ENCODE peak calls at places on chromosomes 16 and 17, in four cellular contexts. Y, S, E and P are unnamed samples.

GRCh38 chr17:76946111-76946771 is 78.0 kb downstream of the MGAT5B start:
- DNase-seq in Y (no peak), S (no peak), E (no peak), P (no peak)

GRCh38 chr17:52158450-52159042 is at the start of gene CA10:
- DNase-seq in Y (no peak), S (no peak), E (no peak), P (peak; percentile 40)

GRCh38 chr16:30893082-30893743 is 664 bp downstream of the BCL7C start:
- DNase-seq in Y (peak; percentile 36), S (peak; percentile 9), E (no peak), P (no peak)

GRCh38 chr16:50246299-50247122 is 19.8 kb upstream of the ADCY7 start:
- DNase-seq in Y (peak; percentile 29), S (peak; percentile 43), E (no peak), P (no peak)

GRCh38 chr16:3964686-3965290 is 84.3 kb upstream of the CREBBP start:
- DNase-seq in Y (no peak), S (no peak), E (no peak), P (no peak)

GRCh38 chr17:50258647-50259483 is 15.4 kb upstream of the TMEM92 start:
- DNase-seq in Y (no peak), S (peak; percentile 92), E (peak; percentile 29), P (no peak)

GRCh38 chr17:41363881-41364280 is 5.7 kb downstream of the KRT33B start:
- DNase-seq in Y (no peak), S (no peak), E (no peak), P (no peak)

GRCh38 chr16:4624827-4625616 is 396 bp downstream of the MGRN1 start:
- DNase-seq in Y (peak; percentile 71), S (peak; percentile 90), E (peak; percentile 64), P (peak; percentile 64)

GRCh38 chr17:8266648-8267479 is 17.8 kb downstream of the PFAS start:
- DNase-seq in Y (no peak), S (no peak), E (no peak), P (no peak)

GRCh38 chr16:53829186-53829747 is 125.3 kb downstream of the FTO start:
- DNase-seq in Y (no peak), S (peak; percentile 65), E (no peak), P (no peak)

GRCh38 chr17:29663155-29663554 is 40.4 kb upstream of the CORO6 start:
- DNase-seq in Y (no peak), S (peak; percentile 59), E (no peak), P (no peak)

GRCh38 chr16:54228325-54228724 is 58.3 kb downstream of the IRX3 start:
- DNase-seq in Y (no peak), S (no peak), E (no peak), P (no peak)

GRCh38 chr17:34195987-34196386 is 59.1 kb upstream of the CCL2 start:
- DNase-seq in Y (no peak), S (no peak), E (no peak), P (no peak)

GRCh38 chr17:79707931-79708891 is 22.5 kb upstream of the ENPP7 start:
- DNase-seq in Y (peak; percentile 49), S (peak; percentile 53), E (no peak), P (peak; percentile 54)

GRCh38 chr17:606501-607243 is 108.0 kb downstream of the VPS53 start:
- DNase-seq in Y (no peak), S (peak; percentile 21), E (no peak), P (no peak)

GRCh38 chr16:86549076-86549892 is 5.8 kb downstream of the MTHFSD start:
- DNase-seq in Y (no peak), S (no peak), E (no peak), P (no peak)

GRCh38 chr16:85077576-85078125 is 34.6 kb downstream of the CIBAR2 start:
- DNase-seq in Y (no peak), S (no peak), E (no peak), P (no peak)

GRCh38 chr16:60206511-60206910 is 1472.4 kb upstream of the GOT2 start:
- DNase-seq in Y (no peak), S (no peak), E (no peak), P (no peak)

GRCh38 chr17:7240375-7240774 is 1.1 kb upstream of the PHF23 start:
- DNase-seq in Y (no peak), S (no peak), E (no peak), P (no peak)

GRCh38 chr16:2152695-2153506 is 2.7 kb upstream of the TRAF7 start:
- DNase-seq in Y (peak; percentile 58), S (peak; percentile 23), E (no peak), P (no peak)

GRCh38 chr16:30949655-30950515 is 1.0 kb downstream of the ORAI3 start:
- DNase-seq in Y (peak; percentile 90), S (peak; percentile 90), E (peak; percentile 93), P (no peak)

GRCh38 chr17:80259642-80260535 is 763 bp upstream of the RNF213 start:
- DNase-seq in Y (peak; percentile 62), S (peak; percentile 85), E (peak; percentile 37), P (no peak)

GRCh38 chr17:48612456-48612853 is 1.6 kb upstream of the HOXB7 start:
- DNase-seq in Y (no peak), S (peak; percentile 36), E (no peak), P (no peak)

GRCh38 chr16:46658925-46659324 is 30.1 kb downstream of the VPS35 start:
- DNase-seq in Y (no peak), S (no peak), E (peak; percentile 31), P (no peak)

GRCh38 chr17:58250344-58251011 is 12.1 kb downstream of the LPO start:
- DNase-seq in Y (no peak), S (no peak), E (no peak), P (no peak)

GRCh38 chr16:69567031-69567680 is 1.4 kb downstream of the NFAT5 start:
- DNase-seq in Y (no peak), S (peak; percentile 58), E (no peak), P (no peak)
- H3K4me3 ChIP-seq in Y (peak overlapping the region; percentile 60), S (peak overlapping the region; percentile 95), E (peak overlapping the region; percentile 89), P (peak overlapping the region; percentile 94)

GRCh38 chr16:57009641-57010170 is 20.3 kb downstream of the NLRC5 start:
- DNase-seq in Y (no peak), S (no peak), E (no peak), P (no peak)
- H3K4me3 ChIP-seq in Y (no peak overlapping the region), S (no peak overlapping the region), E (no peak overlapping the region), P (no peak overlapping the region)

GRCh38 chr17:74748279-74748528 is 224 bp upstream of the NHERF1 start:
- DNase-seq in Y (no peak), S (no peak), E (no peak), P (no peak)
- H3K4me3 ChIP-seq in Y (peak overlapping the region; percentile 85), S (peak overlapping the region; percentile 76), E (no peak overlapping the region), P (peak overlapping the region; percentile 91)

GRCh38 chr17:83190601-83191387 is 111.4 kb downstream of the METRNL start:
- DNase-seq in Y (peak; percentile 15), S (no peak), E (no peak), P (no peak)
- H3K4me3 ChIP-seq in Y (no peak overlapping the region), S (no peak overlapping the region), E (no peak overlapping the region), P (no peak overlapping the region)

GRCh38 chr17:81391268-81391963 is 3.8 kb upstream of the BAHCC1 start:
- DNase-seq in Y (no peak), S (no peak), E (no peak), P (no peak)

GRCh38 chr17:81388612-81389367 is 6.5 kb upstream of the BAHCC1 start:
- DNase-seq in Y (no peak), S (no peak), E (no peak), P (peak; percentile 80)

GRCh38 chr17:81390436-81391214 is 4.6 kb upstream of the BAHCC1 start:
- DNase-seq in Y (no peak), S (no peak), E (no peak), P (no peak)

GRCh38 chr17:81389585-81389984 is 5.7 kb upstream of the BAHCC1 start:
- DNase-seq in Y (no peak), S (no peak), E (no peak), P (no peak)

DNA sequence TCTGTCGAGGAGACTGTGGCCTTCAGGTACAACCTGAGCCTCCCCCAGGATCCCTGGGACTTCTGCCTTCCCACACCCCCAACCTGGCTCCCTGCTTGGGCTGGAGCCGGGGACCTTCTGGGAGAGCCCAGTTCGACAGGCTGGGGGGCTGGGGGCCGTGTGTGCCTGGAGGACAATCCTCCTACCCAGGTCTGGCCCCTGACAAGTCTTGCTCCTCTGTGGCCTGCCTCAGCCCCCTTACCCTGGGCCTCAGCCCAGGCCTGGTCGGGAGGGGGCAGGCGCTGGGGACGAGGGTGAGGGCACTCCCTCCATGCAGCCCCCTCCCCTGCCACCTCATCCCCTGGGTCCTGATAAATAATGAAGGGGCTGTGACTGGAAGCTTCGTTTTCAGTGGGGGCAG is 5.2 kb upstream of the BAHCC1 start:
- DNase-seq in Y (no peak), S (no peak), E (no peak), P (no peak)
- H3K4me3 ChIP-seq in Y (no peak overlapping the region), S (no peak overlapping the region), E (no peak overlapping the region), P (no peak overlapping the region)

GRCh38 chr17:14169901-14170300 is 66.8 kb downstream of the CDRT15 start:
- DNase-seq in Y (no peak), S (no peak), E (no peak), P (no peak)
- H3K4me3 ChIP-seq in Y (no peak overlapping the region), S (no peak overlapping the region), E (no peak overlapping the region), P (no peak overlapping the region)

GRCh38 chr16:24612656-24613055 is 73.3 kb downstream of the RBBP6 start:
- DNase-seq in Y (no peak), S (no peak), E (no peak), P (no peak)

GRCh38 chr16:24609740-24610420 is 70.5 kb downstream of the RBBP6 start:
- DNase-seq in Y (peak; percentile 36), S (peak; percentile 81), E (peak; percentile 22), P (peak; percentile 71)

GRCh38 chr16:24610421-24610765 is 71.0 kb downstream of the RBBP6 start:
- DNase-seq in Y (no peak), S (peak; percentile 72), E (no peak), P (peak; percentile 61)

GRCh38 chr16:24609417-24609739 is 70.0 kb downstream of the RBBP6 start:
- DNase-seq in Y (no peak), S (no peak), E (no peak), P (no peak)

DNA sequence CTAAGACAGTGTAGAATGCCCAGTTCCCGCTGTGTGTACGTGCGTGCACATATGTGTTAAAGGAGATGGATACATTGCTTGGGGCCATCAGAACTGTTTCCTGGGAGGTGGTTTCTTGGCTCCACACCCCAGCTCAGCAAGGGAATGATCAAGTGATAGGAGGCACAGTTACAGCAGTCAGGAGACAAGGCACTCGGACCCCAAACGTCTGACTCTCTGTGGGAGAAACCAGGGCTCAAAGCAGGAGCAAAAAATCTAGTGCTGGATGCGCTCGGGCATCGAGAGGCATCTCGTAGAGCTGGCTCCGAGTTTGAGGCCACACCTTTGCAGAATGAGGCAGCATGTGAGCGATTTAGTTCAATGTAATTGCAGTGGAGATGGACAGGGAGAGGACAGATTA is 71.9 kb downstream of the RBBP6 start:
- DNase-seq in Y (no peak), S (no peak), E (no peak), P (no peak)
- H3K4me3 ChIP-seq in Y (no peak overlapping the region), S (no peak overlapping the region), E (no peak overlapping the region), P (peak overlapping the region; percentile 80)